ENCODE peak calls at places on chromosomes 12 and 14, in four cellular contexts. C is PC-3, L is fibroblast of mammary gland, B is kidney. Z is an unnamed sample.

GRCh38 chr14:50659327-50659974 is 8.7 kb downstream of the SAV1 start:
- DNase-seq in C (peak), L (no peak), B (no peak), Z (no peak)

GRCh38 chr12:2169964-2170363 is 117.2 kb downstream of the CACNA1C start:
- DNase-seq in C (no peak), L (peak), B (no peak), Z (peak)

GRCh38 chr14:97061714-97062113 is 264.5 kb downstream of the VRK1 start:
- DNase-seq in C (no peak), L (no peak), B (no peak), Z (no peak)

GRCh38 chr12:63905523-63905922 is 61.0 kb downstream of the SRGAP1 start:
- DNase-seq in C (peak), L (no peak), B (no peak), Z (no peak)

GRCh38 chr14:96255501-96256366 is at the start of gene BDKRB1:
- DNase-seq in C (peak), L (peak), B (no peak), Z (peak)

GRCh38 chr12:51083140-51083833 is at the start of gene CSRNP2:
- DNase-seq in C (peak), L (peak), B (peak), Z (peak)

GRCh38 chr14:32525591-32525990 is 196.5 kb downstream of the AKAP6 start:
- DNase-seq in C (no peak), L (no peak), B (no peak), Z (no peak)

GRCh38 chr12:51972849-51973273 is 21.4 kb downstream of the ACVR1B start:
- DNase-seq in C (no peak), L (peak), B (no peak), Z (peak)

GRCh38 chr12:118751355-118751754 is 230.0 kb upstream of the SRRM4 start:
- DNase-seq in C (no peak), L (no peak), B (no peak), Z (no peak)

GRCh38 chr12:93514853-93515252 is 47.5 kb downstream of the MRPL42 start:
- DNase-seq in C (peak), L (peak), B (no peak), Z (peak)

DNA sequence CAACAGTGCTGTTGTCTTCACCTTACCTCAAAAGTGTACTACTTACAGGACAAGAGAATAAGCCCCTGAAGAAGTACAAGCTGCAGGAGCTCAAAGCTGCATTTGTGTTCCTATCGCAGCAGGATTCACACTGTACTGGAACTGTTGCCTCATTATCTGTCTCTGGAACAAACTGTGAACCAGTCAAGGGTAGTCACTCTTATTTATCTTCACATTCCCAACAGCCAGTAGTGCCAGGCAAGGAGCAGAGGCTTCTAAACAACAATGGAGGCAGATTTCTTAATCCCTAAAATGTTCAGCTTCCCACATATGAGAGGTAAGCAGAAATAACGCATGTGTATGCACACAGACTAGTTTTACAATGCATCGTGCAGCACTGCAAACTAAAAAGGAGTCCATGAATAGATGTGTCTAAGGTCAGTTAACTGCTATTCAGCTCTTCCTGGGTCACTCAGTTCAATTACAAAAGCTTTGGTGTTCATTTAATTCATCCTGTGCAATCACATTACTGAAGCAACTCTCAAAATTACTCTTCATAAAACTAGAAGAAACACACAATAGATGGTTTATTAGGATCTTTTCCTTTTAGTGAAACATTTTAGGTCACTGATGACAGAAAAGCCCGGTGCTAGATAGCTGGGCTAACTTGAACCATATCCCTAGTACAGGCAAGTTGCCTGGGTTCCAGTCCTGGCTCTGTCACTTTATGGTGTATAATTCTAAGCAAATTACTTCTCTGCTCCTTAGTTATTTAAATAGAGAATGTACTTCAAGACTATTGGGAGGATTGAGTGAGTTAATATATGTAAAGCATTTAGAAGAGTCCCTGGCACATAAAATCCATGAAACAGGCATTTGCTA is 2.7 kb downstream of the APPL2 start:
- DNase-seq in C (no peak), L (peak), B (no peak), Z (no peak)
- H3K4me3 ChIP-seq in C (peak), L (peak), B (peak), Z (peak)

DNA sequence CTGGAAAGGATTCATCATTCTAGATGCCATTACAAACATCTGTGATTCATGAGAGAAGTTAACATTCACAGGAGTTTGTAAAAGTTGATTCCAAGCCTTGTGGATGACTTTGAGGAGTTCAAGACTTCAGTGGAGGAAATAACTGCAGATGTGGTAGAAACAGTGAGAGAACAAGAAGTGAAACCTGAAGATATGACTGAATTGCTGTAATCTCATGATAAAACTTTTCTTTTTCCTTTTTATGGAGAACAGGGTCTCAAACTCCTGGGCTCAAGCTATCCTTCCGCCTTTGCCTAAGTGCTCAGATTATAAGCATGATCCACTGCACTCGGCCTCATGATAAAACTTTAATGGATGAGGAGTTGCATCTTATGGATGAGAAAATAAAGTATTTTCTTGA is 64.5 kb upstream of the GTF2A1 start:
- DNase-seq in C (no peak), L (no peak), B (no peak), Z (no peak)
- TF ChIP-seq CTCF in C (no peak), L (no peak), B (no peak), Z (no peak)

GRCh38 chr12:122837306-122838265 is 2.3 kb downstream of the HIP1R start:
- DNase-seq in C (peak), L (no peak), B (no peak), Z (no peak)
- H3K4me3 ChIP-seq in C (peak), L (no peak), B (peak), Z (no peak)

DNA sequence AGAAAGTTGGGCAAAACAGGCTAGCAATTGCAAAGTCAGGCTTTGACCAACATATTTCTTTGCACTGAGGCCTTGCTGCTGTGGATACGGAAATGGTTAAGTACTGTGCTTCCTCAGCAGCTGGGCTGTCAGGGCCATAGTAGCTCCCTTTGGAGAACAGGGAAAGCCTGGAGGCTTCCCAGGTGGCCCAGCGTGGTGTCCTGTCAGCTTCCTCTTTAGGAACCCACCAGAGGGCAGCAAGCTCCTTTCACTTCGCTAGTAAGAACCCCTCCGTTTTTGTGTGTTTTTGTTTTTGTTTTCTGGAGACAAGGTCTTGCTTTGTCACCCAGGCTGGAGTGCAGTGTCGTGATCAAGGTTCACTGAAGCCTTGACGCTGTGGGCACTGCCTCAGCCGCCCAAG is 1.7 kb upstream of the CFAP251 start:
- DNase-seq in C (peak), L (peak), B (no peak), Z (peak)
- TF ChIP-seq CTCF in C (peak), L (peak), B (no peak), Z (peak)

DNA sequence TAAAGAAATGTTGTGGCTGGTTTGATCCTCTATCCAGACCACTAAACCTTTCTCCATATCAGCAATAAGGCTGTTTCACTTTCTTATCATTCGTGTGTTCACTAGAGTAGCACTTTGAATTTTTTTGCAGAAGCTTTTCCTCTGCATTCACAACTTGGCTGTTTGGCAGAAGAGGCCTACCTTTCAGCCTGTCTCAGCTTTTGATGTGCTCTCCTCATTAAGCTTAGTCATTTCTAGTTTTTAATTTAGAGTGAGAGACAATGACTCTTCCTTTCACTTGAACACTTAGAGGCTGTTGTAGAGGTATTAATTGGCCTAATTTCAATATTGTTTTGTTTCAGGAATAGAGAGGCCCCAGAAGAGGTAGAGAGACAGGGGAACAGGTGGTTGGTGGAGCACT is 13.8 kb downstream of the KCNMB4 start:
- DNase-seq in C (no peak), L (no peak), B (no peak), Z (no peak)
- H3K4me3 ChIP-seq in C (no peak), L (no peak), B (no peak), Z (no peak)